ENCODE peak calls at places on chromosomes 6 and 20, in eight cellular contexts. One of them, this sample, is unnamed.
A peak's percentile ranks its signal among the peaks of the same experiment; 100 is the strongest.

GRCh38 chr20:36848078-36848660 is 27.8 kb upstream of the TLDC2 start:
- DNase-seq in lower lobe of right lung: no peak
- DNase-seq in left ventricle myocardium inferior: peak; percentile 57
- DNase-seq in A549: no peak
- DNase-seq in psoas muscle: peak; percentile 60
- DNase-seq in CD8-positive, alpha-beta T cell: no peak
- DNase-seq in AG04450: peak; percentile 83
- DNase-seq in tibial artery: peak; percentile 63
- DNase-seq in this sample: peak; percentile 85

GRCh38 chr20:6836821-6837374 is 69.4 kb downstream of the BMP2 start:
- DNase-seq in AG04450: no peak
- DNase-seq in lower lobe of right lung: no peak
- DNase-seq in psoas muscle: no peak
- DNase-seq in tibial artery: no peak
- DNase-seq in CD8-positive, alpha-beta T cell: no peak
- DNase-seq in left ventricle myocardium inferior: no peak
- DNase-seq in A549: no peak
- DNase-seq in this sample: no peak

GRCh38 chr6:83488861-83489260 is 23.5 kb upstream of the PRSS35 start:
- DNase-seq in lower lobe of right lung: no peak
- DNase-seq in tibial artery: no peak
- DNase-seq in AG04450: no peak
- DNase-seq in left ventricle myocardium inferior: no peak
- DNase-seq in CD8-positive, alpha-beta T cell: no peak
- DNase-seq in psoas muscle: no peak
- DNase-seq in A549: no peak
- DNase-seq in this sample: no peak

GRCh38 chr6:31651602-31652191 is 764 bp downstream of the BAG6 start:
- DNase-seq in psoas muscle: no peak
- DNase-seq in tibial artery: peak; percentile 84
- DNase-seq in AG04450: no peak
- DNase-seq in lower lobe of right lung: no peak
- DNase-seq in A549: peak; percentile 58
- DNase-seq in left ventricle myocardium inferior: no peak
- DNase-seq in CD8-positive, alpha-beta T cell: no peak
- DNase-seq in this sample: peak; percentile 81

GRCh38 chr20:33789109-33789857 is 21.9 kb upstream of the CHMP4B start:
- DNase-seq in AG04450: peak; percentile 80
- DNase-seq in left ventricle myocardium inferior: no peak
- DNase-seq in A549: peak; percentile 95
- DNase-seq in lower lobe of right lung: peak; percentile 67
- DNase-seq in CD8-positive, alpha-beta T cell: no peak
- DNase-seq in psoas muscle: peak; percentile 32
- DNase-seq in tibial artery: no peak
- DNase-seq in this sample: peak; percentile 95

GRCh38 chr20:14715400-14715799 is 378.0 kb upstream of the FLRT3 start:
- DNase-seq in A549: no peak
- DNase-seq in AG04450: no peak
- DNase-seq in lower lobe of right lung: no peak
- DNase-seq in psoas muscle: no peak
- DNase-seq in left ventricle myocardium inferior: no peak
- DNase-seq in tibial artery: no peak
- DNase-seq in CD8-positive, alpha-beta T cell: no peak
- DNase-seq in this sample: no peak

GRCh38 chr6:158991017-158991723 is 8.8 kb downstream of the RSPH3 start:
- DNase-seq in left ventricle myocardium inferior: no peak
- DNase-seq in CD8-positive, alpha-beta T cell: no peak
- DNase-seq in lower lobe of right lung: no peak
- DNase-seq in A549: no peak
- DNase-seq in psoas muscle: no peak
- DNase-seq in tibial artery: no peak
- DNase-seq in AG04450: no peak
- DNase-seq in this sample: no peak

GRCh38 chr6:146582857-146583256 is 15.9 kb upstream of the ADGB start:
- DNase-seq in AG04450: no peak
- DNase-seq in psoas muscle: peak; percentile 16
- DNase-seq in CD8-positive, alpha-beta T cell: no peak
- DNase-seq in left ventricle myocardium inferior: peak; percentile 21
- DNase-seq in A549: no peak
- DNase-seq in lower lobe of right lung: peak; percentile 60
- DNase-seq in tibial artery: peak; percentile 73
- DNase-seq in this sample: peak; percentile 39

GRCh38 chr6:109453156-109453555 is 2.4 kb downstream of the MICAL1 start:
- DNase-seq in A549: no peak
- DNase-seq in left ventricle myocardium inferior: no peak
- DNase-seq in CD8-positive, alpha-beta T cell: no peak
- DNase-seq in psoas muscle: no peak
- DNase-seq in lower lobe of right lung: no peak
- DNase-seq in tibial artery: no peak
- DNase-seq in AG04450: no peak
- DNase-seq in this sample: no peak

GRCh38 chr6:109455502-109456282 is at the start of gene MICAL1:
- DNase-seq in psoas muscle: peak; percentile 76
- DNase-seq in A549: peak; percentile 40
- DNase-seq in CD8-positive, alpha-beta T cell: peak; percentile 77
- DNase-seq in AG04450: no peak
- DNase-seq in lower lobe of right lung: peak; percentile 91
- DNase-seq in left ventricle myocardium inferior: peak; percentile 73
- DNase-seq in tibial artery: peak; percentile 75
- DNase-seq in this sample: peak; percentile 57

GRCh38 chr6:109453594-109454482 is 1.7 kb downstream of the MICAL1 start:
- DNase-seq in AG04450: no peak
- DNase-seq in tibial artery: peak; percentile 60
- DNase-seq in CD8-positive, alpha-beta T cell: no peak
- DNase-seq in A549: no peak
- DNase-seq in left ventricle myocardium inferior: peak; percentile 46
- DNase-seq in psoas muscle: peak; percentile 45
- DNase-seq in lower lobe of right lung: no peak
- DNase-seq in this sample: peak; percentile 27

GRCh38 chr6:109455161-109455501 is 441 bp downstream of the MICAL1 start:
- DNase-seq in CD8-positive, alpha-beta T cell: peak; percentile 44
- DNase-seq in tibial artery: no peak
- DNase-seq in left ventricle myocardium inferior: no peak
- DNase-seq in A549: no peak
- DNase-seq in lower lobe of right lung: no peak
- DNase-seq in psoas muscle: no peak
- DNase-seq in AG04450: no peak
- DNase-seq in this sample: no peak

DNA sequence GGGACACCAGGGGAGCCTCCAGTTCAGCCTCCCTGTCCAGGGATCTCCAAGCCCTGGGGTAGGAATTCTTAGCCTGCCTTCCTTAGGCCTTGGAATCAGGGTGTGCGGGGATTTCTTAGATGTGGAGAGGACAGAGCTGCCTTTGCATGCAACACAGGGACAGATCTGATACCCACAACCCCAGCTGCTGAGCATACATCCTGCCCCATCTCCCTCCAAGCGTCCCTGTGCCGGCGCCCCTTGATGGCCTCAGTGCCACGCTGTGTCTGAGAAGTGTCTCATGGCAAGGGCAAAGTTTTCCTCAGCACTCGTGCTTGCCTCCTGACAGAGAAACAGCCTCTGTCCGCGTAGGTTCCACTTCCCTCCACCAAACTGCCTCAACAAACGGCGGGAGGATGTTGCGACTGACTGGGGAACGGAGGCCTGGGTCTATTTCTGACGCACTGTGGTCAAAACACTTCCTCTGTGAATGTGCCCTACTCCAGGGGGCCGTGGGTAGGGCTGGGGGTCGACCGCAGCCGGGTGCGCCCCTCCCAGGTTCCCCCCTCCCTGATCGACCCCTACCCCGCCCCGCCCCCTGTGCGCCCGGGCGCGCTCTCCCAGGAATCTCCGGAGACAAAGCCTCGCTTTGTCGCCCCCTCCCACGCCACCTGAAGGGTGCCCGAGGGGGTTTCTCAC is 950 bp downstream of the MICAL1 start:
- DNase-seq in psoas muscle: no peak
- DNase-seq in tibial artery: peak; percentile 66
- DNase-seq in A549: no peak
- DNase-seq in lower lobe of right lung: peak; percentile 76
- DNase-seq in CD8-positive, alpha-beta T cell: peak; percentile 73
- DNase-seq in AG04450: no peak
- DNase-seq in left ventricle myocardium inferior: no peak
- DNase-seq in this sample: peak; percentile 29
- TF ChIP-seq CTCF in psoas muscle: no peak
- TF ChIP-seq CTCF in tibial artery: no peak
- TF ChIP-seq CTCF in A549: no peak
- TF ChIP-seq CTCF in lower lobe of right lung: no peak
- TF ChIP-seq CTCF in CD8-positive, alpha-beta T cell: no peak
- TF ChIP-seq CTCF in AG04450: no peak
- TF ChIP-seq CTCF in left ventricle myocardium inferior: no peak
- TF ChIP-seq CTCF in this sample: no peak

GRCh38 chr20:311603-312002 is 13.7 kb upstream of the SOX12 start:
- DNase-seq in AG04450: no peak
- DNase-seq in psoas muscle: no peak
- DNase-seq in CD8-positive, alpha-beta T cell: no peak
- DNase-seq in A549: no peak
- DNase-seq in lower lobe of right lung: no peak
- DNase-seq in tibial artery: no peak
- DNase-seq in left ventricle myocardium inferior: no peak
- DNase-seq in this sample: no peak

GRCh38 chr20:310645-311044 is 13.3 kb downstream of the ZCCHC3 start:
- DNase-seq in psoas muscle: no peak
- DNase-seq in AG04450: no peak
- DNase-seq in lower lobe of right lung: no peak
- DNase-seq in tibial artery: no peak
- DNase-seq in A549: no peak
- DNase-seq in CD8-positive, alpha-beta T cell: no peak
- DNase-seq in left ventricle myocardium inferior: no peak
- DNase-seq in this sample: no peak

GRCh38 chr20:309306-309840 is 12.0 kb downstream of the ZCCHC3 start:
- DNase-seq in A549: no peak
- DNase-seq in CD8-positive, alpha-beta T cell: no peak
- DNase-seq in AG04450: no peak
- DNase-seq in psoas muscle: no peak
- DNase-seq in lower lobe of right lung: no peak
- DNase-seq in tibial artery: no peak
- DNase-seq in left ventricle myocardium inferior: no peak
- DNase-seq in this sample: peak; percentile 53

GRCh38 chr20:308427-309038 is 11.2 kb downstream of the ZCCHC3 start:
- DNase-seq in lower lobe of right lung: no peak
- DNase-seq in A549: no peak
- DNase-seq in CD8-positive, alpha-beta T cell: no peak
- DNase-seq in tibial artery: no peak
- DNase-seq in AG04450: no peak
- DNase-seq in left ventricle myocardium inferior: no peak
- DNase-seq in psoas muscle: no peak
- DNase-seq in this sample: no peak

DNA sequence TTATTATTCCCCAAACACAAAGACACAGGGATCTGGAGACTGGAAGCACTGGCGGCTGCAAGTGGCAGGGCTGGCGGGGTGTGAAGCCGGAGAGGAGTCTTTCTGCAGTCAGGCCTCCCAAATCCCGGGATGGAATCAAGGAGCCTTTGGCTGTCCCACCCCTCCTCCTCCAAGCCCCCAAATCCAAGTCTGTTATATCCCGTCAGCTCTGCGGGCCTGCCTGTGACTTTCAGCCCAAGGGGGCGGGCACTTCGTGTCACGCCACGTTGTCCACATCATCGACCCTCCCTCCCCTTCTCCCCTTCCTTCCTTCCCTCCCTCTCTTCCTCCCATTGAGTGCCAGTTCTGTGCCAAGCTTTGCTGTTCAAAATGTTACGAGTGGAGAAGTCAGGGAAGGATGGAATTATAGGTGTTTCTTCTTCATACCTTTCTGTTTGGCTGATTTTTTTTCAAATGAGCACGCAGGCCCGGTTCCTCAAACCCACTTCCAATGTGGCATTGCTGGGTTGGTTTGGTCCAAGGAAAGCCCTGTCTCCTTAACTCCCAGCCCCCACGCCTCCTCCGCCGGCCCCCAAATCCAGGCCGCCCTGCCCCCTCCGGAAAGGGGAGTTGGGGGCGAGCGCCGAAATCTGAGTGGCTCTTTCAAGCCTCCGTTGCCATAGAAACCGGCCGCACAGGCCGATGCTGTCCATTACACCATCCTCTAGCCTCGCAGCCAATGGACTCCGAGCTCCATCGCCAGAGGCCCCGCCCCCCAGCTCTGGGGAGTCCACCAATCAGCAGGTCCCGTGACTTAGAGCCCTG is 12.7 kb downstream of the ZCCHC3 start:
- DNase-seq in CD8-positive, alpha-beta T cell: peak; percentile 75
- DNase-seq in psoas muscle: peak; percentile 98
- DNase-seq in lower lobe of right lung: peak; percentile 98
- DNase-seq in tibial artery: peak; percentile 100
- DNase-seq in A549: no peak
- DNase-seq in AG04450: peak; percentile 99
- DNase-seq in left ventricle myocardium inferior: peak; percentile 98
- DNase-seq in this sample: peak; percentile 99
- H3K4me3 ChIP-seq in CD8-positive, alpha-beta T cell: peak overlapping the region; percentile 59
- H3K4me3 ChIP-seq in psoas muscle: peak overlapping the region; percentile 60
- H3K4me3 ChIP-seq in lower lobe of right lung: peak overlapping the region; percentile 60
- H3K4me3 ChIP-seq in tibial artery: peak overlapping the region; percentile 54
- H3K4me3 ChIP-seq in A549: no peak overlapping the region
- H3K4me3 ChIP-seq in AG04450: peak overlapping the region; percentile 60
- H3K4me3 ChIP-seq in left ventricle myocardium inferior: peak overlapping the region; percentile 69
- H3K4me3 ChIP-seq in this sample: peak overlapping the region; percentile 58

GRCh38 chr6:3377536-3378397 is 79.1 kb downstream of the SLC22A23 start:
- DNase-seq in tibial artery: no peak
- DNase-seq in CD8-positive, alpha-beta T cell: no peak
- DNase-seq in psoas muscle: no peak
- DNase-seq in left ventricle myocardium inferior: no peak
- DNase-seq in lower lobe of right lung: peak; percentile 55
- DNase-seq in AG04450: no peak
- DNase-seq in A549: no peak
- DNase-seq in this sample: no peak

GRCh38 chr6:3379482-3380060 is 77.3 kb downstream of the SLC22A23 start:
- DNase-seq in lower lobe of right lung: no peak
- DNase-seq in AG04450: no peak
- DNase-seq in CD8-positive, alpha-beta T cell: no peak
- DNase-seq in psoas muscle: no peak
- DNase-seq in A549: no peak
- DNase-seq in left ventricle myocardium inferior: no peak
- DNase-seq in tibial artery: no peak
- DNase-seq in this sample: no peak

GRCh38 chr6:3381233-3382065 is 75.4 kb downstream of the SLC22A23 start:
- DNase-seq in AG04450: no peak
- DNase-seq in tibial artery: no peak
- DNase-seq in CD8-positive, alpha-beta T cell: no peak
- DNase-seq in left ventricle myocardium inferior: no peak
- DNase-seq in psoas muscle: no peak
- DNase-seq in A549: no peak
- DNase-seq in lower lobe of right lung: no peak
- DNase-seq in this sample: peak; percentile 31

GRCh38 chr6:3382399-3383279 is 74.2 kb downstream of the SLC22A23 start:
- DNase-seq in AG04450: no peak
- DNase-seq in CD8-positive, alpha-beta T cell: no peak
- DNase-seq in tibial artery: no peak
- DNase-seq in psoas muscle: no peak
- DNase-seq in A549: no peak
- DNase-seq in left ventricle myocardium inferior: no peak
- DNase-seq in lower lobe of right lung: no peak
- DNase-seq in this sample: peak; percentile 29

DNA sequence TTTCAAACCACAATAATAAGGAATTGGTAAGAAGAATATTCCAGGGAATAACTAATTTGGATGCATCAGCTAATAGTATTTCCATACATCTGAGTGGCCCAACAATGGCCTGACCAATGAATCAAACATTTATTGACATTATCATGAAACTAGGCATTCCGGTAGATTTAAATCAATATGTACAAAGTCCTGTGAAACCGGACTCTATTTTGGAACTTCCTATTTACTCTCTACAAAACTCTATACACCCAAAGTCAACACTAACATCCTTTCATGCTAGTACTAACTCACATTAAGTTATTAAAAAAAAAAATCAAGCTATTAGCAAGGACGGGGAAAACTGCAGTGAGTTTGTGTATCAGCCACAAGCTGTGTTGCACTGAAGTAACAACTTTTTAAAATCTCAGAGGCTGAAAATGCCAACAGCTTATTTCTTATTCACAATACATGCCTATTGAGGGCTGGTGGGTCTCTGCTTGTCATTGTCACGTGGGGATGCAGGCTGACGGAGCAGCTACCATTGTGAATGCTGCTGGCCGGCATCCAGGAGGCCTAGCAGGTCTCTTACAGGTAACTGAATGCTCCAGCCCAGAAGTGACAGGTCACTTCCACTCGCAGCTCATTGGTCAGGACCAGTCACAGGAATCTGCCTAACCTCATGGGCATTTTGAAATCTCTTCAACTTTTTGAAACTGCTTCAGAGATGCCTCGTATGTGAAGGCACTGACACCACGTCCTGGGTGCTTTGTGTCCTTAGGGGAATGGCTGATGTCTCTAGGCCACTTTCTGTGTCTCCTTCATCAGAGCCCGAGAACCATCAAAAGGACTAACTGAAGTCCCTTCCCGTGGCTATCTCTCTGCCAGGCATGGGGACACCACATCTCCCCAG is 76.3 kb downstream of the SLC22A23 start:
- DNase-seq in psoas muscle: no peak
- DNase-seq in A549: no peak
- DNase-seq in AG04450: no peak
- DNase-seq in tibial artery: no peak
- DNase-seq in CD8-positive, alpha-beta T cell: no peak
- DNase-seq in left ventricle myocardium inferior: no peak
- DNase-seq in lower lobe of right lung: peak; percentile 83
- DNase-seq in this sample: no peak
- TF ChIP-seq CTCF in psoas muscle: no peak
- TF ChIP-seq CTCF in A549: no peak
- TF ChIP-seq CTCF in AG04450: no peak
- TF ChIP-seq CTCF in tibial artery: no peak
- TF ChIP-seq CTCF in CD8-positive, alpha-beta T cell: no peak
- TF ChIP-seq CTCF in left ventricle myocardium inferior: no peak
- TF ChIP-seq CTCF in lower lobe of right lung: no peak
- TF ChIP-seq CTCF in this sample: no peak

GRCh38 chr6:21348462-21349195 is 244.9 kb upstream of the SOX4 start:
- DNase-seq in AG04450: peak; percentile 23
- DNase-seq in lower lobe of right lung: peak; percentile 53
- DNase-seq in left ventricle myocardium inferior: peak; percentile 21
- DNase-seq in A549: no peak
- DNase-seq in psoas muscle: peak; percentile 39
- DNase-seq in CD8-positive, alpha-beta T cell: no peak
- DNase-seq in tibial artery: peak; percentile 29
- DNase-seq in this sample: peak; percentile 45
- H3K4me3 ChIP-seq in AG04450: peak overlapping the region; percentile 35
- H3K4me3 ChIP-seq in lower lobe of right lung: no peak overlapping the region
- H3K4me3 ChIP-seq in left ventricle myocardium inferior: no peak overlapping the region
- H3K4me3 ChIP-seq in A549: no peak overlapping the region
- H3K4me3 ChIP-seq in psoas muscle: no peak overlapping the region
- H3K4me3 ChIP-seq in CD8-positive, alpha-beta T cell: no peak overlapping the region
- H3K4me3 ChIP-seq in tibial artery: no peak overlapping the region
- H3K4me3 ChIP-seq in this sample: no peak overlapping the region

This sample was measured in fibroblast of pulmonary artery.